ENCODE peak calls at places on chromosomes 3 and 15, in four cellular contexts. Y is PC-9, E is heart left ventricle, K is tibial nerve. Q is an unnamed sample. For H3K27me3, the result is how much of the 10 kb centered on the place peaks cover.

GRCh38 chr3:111335512-111335911 is 206.5 kb upstream of the CD96 start:
- DNase-seq in K (no peak), Y (no peak), E (no peak), Q (no peak)

GRCh38 chr15:68463996-68464395 is 32.0 kb upstream of the ITGA11 start:
- DNase-seq in Y (no peak), K (no peak), E (no peak), Q (no peak)

GRCh38 chr15:31344824-31345605 is 18.4 kb downstream of the KLF13 start:
- DNase-seq in E (no peak), K (no peak), Y (no peak), Q (peak)

GRCh38 chr3:194750409-194750808 is 64.7 kb downstream of the FAM43A start:
- DNase-seq in K (no peak), Y (no peak), E (no peak), Q (no peak)

GRCh38 chr15:33565099-33565498 is 254.3 kb downstream of the RYR3 start:
- DNase-seq in K (no peak), Y (peak), E (no peak), Q (no peak)

GRCh38 chr15:45402955-45403892 is 24.9 kb upstream of the GATM start:
- DNase-seq in Y (peak), E (peak), K (no peak), Q (peak)

GRCh38 chr15:74185949-74186348 is 12.4 kb downstream of the ISLR start:
- DNase-seq in Y (no peak), K (no peak), E (no peak), Q (no peak)

GRCh38 chr15:53581513-53581912 is 177.9 kb downstream of the WDR72 start:
- DNase-seq in E (no peak), K (no peak), Y (no peak), Q (no peak)

GRCh38 chr3:30006111-30006510 is 600.3 kb upstream of the TGFBR2 start:
- DNase-seq in Y (no peak), E (no peak), K (no peak), Q (no peak)

DNA sequence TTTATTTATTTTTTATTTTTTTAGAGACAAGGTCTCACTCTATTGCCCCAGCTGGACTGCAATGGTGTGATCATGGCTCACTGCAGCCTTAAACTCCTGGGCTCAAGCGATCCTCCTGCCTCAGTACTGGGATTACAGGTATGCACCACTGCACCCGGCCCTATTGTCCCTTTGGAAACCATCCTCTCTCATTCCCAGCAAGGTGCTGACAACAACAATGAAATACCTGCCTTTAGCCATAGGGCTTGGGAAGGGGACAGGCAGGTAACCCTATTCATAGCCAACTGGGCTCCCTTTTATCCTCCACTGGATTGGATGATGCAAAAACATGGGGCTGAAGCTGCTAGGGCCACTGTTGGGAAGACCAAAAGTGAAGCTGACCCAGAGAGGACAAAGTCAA is 43.1 kb downstream of the SCAP start:
- DNase-seq in E (no peak), K (no peak), Y (no peak), Q (no peak)
- H3K27me3 ChIP-seq in E (under half), K (under half), Y (under half), Q (under half)

GRCh38 chr15:79292011-79292410 is 9.5 kb downstream of the ANKRD34C start:
- DNase-seq in E (no peak), Y (no peak), K (no peak), Q (no peak)

GRCh38 chr15:79290642-79291275 is 8.2 kb downstream of the ANKRD34C start:
- DNase-seq in E (no peak), Y (no peak), K (no peak), Q (no peak)

GRCh38 chr15:79296583-79296982 is 14.1 kb downstream of the ANKRD34C start:
- DNase-seq in E (no peak), K (no peak), Y (no peak), Q (no peak)

GRCh38 chr15:79299836-79300235 is 11.1 kb upstream of the TMED3 start:
- DNase-seq in Y (no peak), K (no peak), E (no peak), Q (no peak)

DNA sequence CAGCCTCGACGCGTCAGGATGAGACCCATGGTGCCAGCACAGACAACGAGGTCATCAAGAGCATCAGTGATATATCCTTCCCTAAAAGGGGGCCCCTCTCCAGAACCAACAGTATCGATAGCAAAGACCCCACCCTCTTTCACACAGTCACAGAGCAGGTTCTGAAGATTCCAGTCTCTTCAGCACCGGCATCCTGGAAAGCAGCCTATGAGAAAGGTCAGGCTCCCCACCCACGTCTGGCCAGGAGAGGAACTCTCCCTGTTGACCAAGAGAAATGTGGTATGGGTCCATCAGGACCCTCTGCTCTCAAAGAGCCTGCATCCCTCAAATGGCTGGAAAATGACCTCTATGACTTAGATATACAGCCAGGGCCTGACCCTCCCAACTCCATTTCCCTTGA is 11.6 kb downstream of the ANKRD34C start:
- DNase-seq in K (no peak), Y (no peak), E (no peak), Q (no peak)
- H3K27me3 ChIP-seq in K (under half), Y (half or more), E (under half), Q (under half)

GRCh38 chr3:93855406-93855805 is 118.3 kb downstream of the PROS1 start:
- DNase-seq in K (no peak), E (no peak), Y (no peak), Q (no peak)
- H3K27me3 ChIP-seq in K (under half), E (under half), Y (under half), Q (under half)

GRCh38 chr15:51090753-51091152 is 4.0 kb downstream of the TNFAIP8L3 start:
- DNase-seq in Y (no peak), E (no peak), K (no peak), Q (no peak)
- H3K27me3 ChIP-seq in Y (under half), E (under half), K (under half), Q (under half)

GRCh38 chr3:47573190-47574172 is 5.2 kb downstream of the CSPG5 start:
- DNase-seq in E (no peak), Y (no peak), K (no peak), Q (no peak)
- H3K27me3 ChIP-seq in E (under half), Y (under half), K (under half), Q (under half)

GRCh38 chr15:36506733-36507356 is 72.6 kb upstream of the CDIN1 start:
- DNase-seq in Y (no peak), K (no peak), E (no peak), Q (no peak)

GRCh38 chr15:36507458-36507857 is 72.0 kb upstream of the CDIN1 start:
- DNase-seq in Y (no peak), K (no peak), E (no peak), Q (no peak)

DNA sequence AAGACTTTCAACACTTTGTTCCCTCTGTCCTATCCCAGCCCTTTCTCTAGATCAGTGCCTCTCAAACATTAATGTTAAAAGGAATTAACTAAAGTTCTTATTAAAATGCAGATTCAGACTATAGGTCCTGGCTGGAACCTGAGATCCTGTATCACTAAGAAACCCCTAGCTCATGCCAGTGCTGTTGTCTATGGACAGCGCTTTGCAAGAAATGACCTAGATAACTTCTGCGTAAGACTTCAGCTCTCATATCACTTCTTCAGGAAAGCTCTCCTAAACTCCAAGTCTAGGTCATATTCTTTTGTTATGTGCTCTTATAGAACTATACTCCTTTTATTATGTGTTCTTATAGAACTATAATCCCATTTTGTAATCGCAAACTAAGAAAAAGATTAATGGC is 67.8 kb upstream of the CDIN1 start:
- DNase-seq in K (no peak), E (no peak), Y (no peak), Q (no peak)
- H3K27me3 ChIP-seq in K (under half), E (under half), Y (under half), Q (under half)

Q was measured in RWPE2.